ENCODE peak calls at places on chromosome 4, in six cellular contexts. O is sigmoid colon, Y is neural progenitor cell, M is MM.1S, Z is cardiac muscle cell, U is lower lobe of right lung. X is an unnamed sample. For H3K4me1, the result is how much of the 10 kb centered on the place peaks cover.

GRCh38 chr4:185805262-185805802 is 6.7 kb downstream of the SORBS2 start:
- DNase-seq in O (no peak), Y (no peak), M (no peak), Z (no peak), U (no peak), X (no peak)

GRCh38 chr4:56804551-56804950 is 16.9 kb downstream of the SPINK2 start:
- DNase-seq in O (no peak), Y (no peak), M (peak), Z (peak), U (no peak), X (no peak)

GRCh38 chr4:3827616-3828492 is 61.7 kb downstream of the ADRA2C start:
- DNase-seq in O (peak), Y (no peak), M (no peak), Z (peak), U (peak), X (peak)

GRCh38 chr4:125283702-125284279 is 31.0 kb upstream of the FAT4 start:
- DNase-seq in O (no peak), Y (peak), M (peak), Z (peak), U (no peak), X (no peak)

GRCh38 chr4:94909645-94910044 is 151.9 kb downstream of the BMPR1B start:
- DNase-seq in O (no peak), Y (no peak), M (no peak), Z (no peak), U (no peak), X (no peak)

GRCh38 chr4:146134761-146135160 is 40.8 kb upstream of the LSM6 start:
- DNase-seq in O (no peak), Y (peak), M (no peak), Z (peak), U (no peak), X (no peak)

GRCh38 chr4:189519189-189519588 is 421.5 kb upstream of the FRG1 start:
- DNase-seq in O (no peak), Y (no peak), M (no peak), Z (no peak), U (no peak), X (no peak)

GRCh38 chr4:38034986-38035882 is 75.0 kb downstream of the PTTG2 start:
- DNase-seq in O (no peak), Y (peak), M (peak), Z (peak), U (no peak), X (no peak)

GRCh38 chr4:808860-809570 is 16.9 kb downstream of the CPLX1 start:
- DNase-seq in O (no peak), Y (no peak), M (no peak), Z (peak), U (peak), X (no peak)

GRCh38 chr4:130073145-130073790 is 977.3 kb downstream of the C4orf33 start:
- DNase-seq in O (no peak), Y (no peak), M (no peak), Z (no peak), U (no peak), X (no peak)

GRCh38 chr4:136811496-136812077 is 720.7 kb downstream of the PCDH18 start:
- DNase-seq in O (no peak), Y (no peak), M (no peak), Z (no peak), U (no peak), X (no peak)

GRCh38 chr4:38385286-38386010 is 278.6 kb upstream of the KLF3 start:
- DNase-seq in O (no peak), Y (peak), M (no peak), Z (no peak), U (no peak), X (no peak)

GRCh38 chr4:26723216-26723615 is 137.4 kb upstream of the STIM2 start:
- DNase-seq in O (no peak), Y (no peak), M (no peak), Z (no peak), U (no peak), X (no peak)

GRCh38 chr4:158809611-158810486 is 41.0 kb downstream of the FNIP2 start:
- DNase-seq in O (no peak), Y (no peak), M (peak), Z (peak), U (no peak), X (peak)

GRCh38 chr4:174828845-174829701 is at the start of gene GLRA3:
- DNase-seq in O (no peak), Y (peak), M (peak), Z (peak), U (peak), X (peak)

GRCh38 chr4:112147697-112148096 is 2.4 kb downstream of the FAM241A start:
- DNase-seq in O (no peak), Y (no peak), M (no peak), Z (peak), U (no peak), X (no peak)

GRCh38 chr4:154779362-154779947 is 1.6 kb upstream of the RBM46 start:
- DNase-seq in O (no peak), Y (peak), M (peak), Z (peak), U (no peak), X (no peak)

GRCh38 chr4:125042031-125042430 is 272.7 kb upstream of the FAT4 start:
- DNase-seq in O (no peak), Y (no peak), M (no peak), Z (no peak), U (no peak), X (no peak)

GRCh38 chr4:24729041-24729730 is 66.2 kb upstream of the SOD3 start:
- DNase-seq in O (no peak), Y (no peak), M (no peak), Z (peak), U (no peak), X (no peak)

GRCh38 chr4:83677656-83678055 is 141.7 kb downstream of the GPAT3 start:
- DNase-seq in O (no peak), Y (no peak), M (no peak), Z (no peak), U (no peak), X (no peak)

GRCh38 chr4:143337600-143338287 is 1.1 kb downstream of the GAB1 start:
- DNase-seq in O (peak), Y (peak), M (peak), Z (peak), U (no peak), X (peak)

GRCh38 chr4:165635951-165636350 is 237.1 kb upstream of the TLL1 start:
- DNase-seq in O (no peak), Y (no peak), M (no peak), Z (no peak), U (no peak), X (no peak)

GRCh38 chr4:119623025-119623424 is 5.6 kb downstream of the PDE5A start:
- DNase-seq in O (no peak), Y (no peak), M (no peak), Z (peak), U (no peak), X (no peak)

GRCh38 chr4:122777846-122778501 is 45.5 kb downstream of the BBS12 start:
- DNase-seq in O (no peak), Y (no peak), M (no peak), Z (peak), U (no peak), X (no peak)

GRCh38 chr4:123976285-123976684 is 579.7 kb downstream of the SPRY1 start:
- DNase-seq in O (no peak), Y (peak), M (peak), Z (peak), U (no peak), X (no peak)

GRCh38 chr4:3310301-3311094 is 17.7 kb downstream of the RGS12 start:
- DNase-seq in O (no peak), Y (no peak), M (no peak), Z (no peak), U (no peak), X (no peak)

GRCh38 chr4:71004281-71004851 is 10.9 kb downstream of the DCK start:
- DNase-seq in O (no peak), Y (peak), M (peak), Z (no peak), U (no peak), X (no peak)

GRCh38 chr4:48131736-48132135 is 2.3 kb downstream of the TXK start:
- DNase-seq in O (no peak), Y (no peak), M (no peak), Z (no peak), U (no peak), X (no peak)

GRCh38 chr4:129362685-129363274 is 266.8 kb downstream of the C4orf33 start:
- DNase-seq in O (no peak), Y (peak), M (peak), Z (peak), U (no peak), X (no peak)

GRCh38 chr4:125313497-125313896 is 1.3 kb upstream of the FAT4 start:
- DNase-seq in O (peak), Y (peak), M (peak), Z (peak), U (no peak), X (peak)

GRCh38 chr4:138789796-138790195 is 225.8 kb upstream of the NOCT start:
- DNase-seq in O (no peak), Y (no peak), M (no peak), Z (no peak), U (no peak), X (no peak)

GRCh38 chr4:124711469-124712416 is 789 bp downstream of the ANKRD50 start:
- DNase-seq in O (peak), Y (peak), M (peak), Z (peak), U (peak), X (peak)

GRCh38 chr4:38967260-38968095 is 64.7 kb downstream of the TMEM156 start:
- DNase-seq in O (no peak), Y (no peak), M (no peak), Z (peak), U (no peak), X (no peak)

GRCh38 chr4:164799410-164799809 is 45.5 kb downstream of the SMIM31 start:
- DNase-seq in O (no peak), Y (peak), M (no peak), Z (no peak), U (no peak), X (no peak)

GRCh38 chr4:26860922-26861433 is 337 bp downstream of the STIM2 start:
- DNase-seq in O (peak), Y (peak), M (no peak), Z (peak), U (peak), X (peak)

GRCh38 chr4:98653006-98653405 is 5.4 kb downstream of the TSPAN5 start:
- DNase-seq in O (no peak), Y (no peak), M (no peak), Z (peak), U (no peak), X (no peak)

GRCh38 chr4:42205551-42205950 is 53.1 kb upstream of the BEND4 start:
- DNase-seq in O (no peak), Y (no peak), M (no peak), Z (no peak), U (no peak), X (no peak)

GRCh38 chr4:25448379-25449109 is 71.5 kb downstream of the ANAPC4 start:
- DNase-seq in O (peak), Y (peak), M (no peak), Z (peak), U (no peak), X (no peak)

GRCh38 chr4:21469438-21470032 is 479.0 kb downstream of the KCNIP4 start:
- DNase-seq in O (no peak), Y (peak), M (peak), Z (peak), U (no peak), X (no peak)

GRCh38 chr4:76250962-76251361 is 559 bp upstream of the FAM47E start:
- DNase-seq in O (no peak), Y (no peak), M (peak), Z (no peak), U (no peak), X (peak)

DNA sequence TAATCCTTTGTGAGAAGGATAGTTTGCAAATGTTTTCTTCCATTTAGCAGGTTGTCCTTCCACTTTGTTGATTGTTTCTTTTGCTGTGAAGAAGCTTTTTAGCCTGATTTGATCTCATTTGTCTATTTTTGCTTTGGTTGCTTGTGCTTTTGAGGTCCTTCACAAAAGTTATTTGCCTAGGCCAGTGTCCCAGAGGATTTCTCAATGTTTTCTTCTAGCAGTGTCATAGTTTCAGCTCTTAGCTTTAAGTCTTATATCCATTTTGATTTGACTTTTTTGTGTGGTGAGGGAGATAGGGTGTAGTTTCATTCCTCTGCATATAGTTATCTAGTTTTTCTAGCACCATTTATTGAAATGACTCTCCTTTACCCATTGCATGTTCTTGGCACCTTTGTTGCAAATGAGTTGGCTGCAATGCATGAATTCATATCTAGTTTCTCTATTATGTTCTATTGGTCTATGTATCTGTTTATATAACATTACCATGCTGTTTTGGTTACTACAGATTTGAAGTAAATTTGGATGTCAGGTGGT is 41.8 kb upstream of the ANTXR2 start:
- DNase-seq in O (no peak), Y (no peak), M (no peak), Z (no peak), U (no peak), X (no peak)
- H3K4me1 ChIP-seq in O (under half), Y (under half), M (under half), Z (under half), U (under half), X (under half)

DNA sequence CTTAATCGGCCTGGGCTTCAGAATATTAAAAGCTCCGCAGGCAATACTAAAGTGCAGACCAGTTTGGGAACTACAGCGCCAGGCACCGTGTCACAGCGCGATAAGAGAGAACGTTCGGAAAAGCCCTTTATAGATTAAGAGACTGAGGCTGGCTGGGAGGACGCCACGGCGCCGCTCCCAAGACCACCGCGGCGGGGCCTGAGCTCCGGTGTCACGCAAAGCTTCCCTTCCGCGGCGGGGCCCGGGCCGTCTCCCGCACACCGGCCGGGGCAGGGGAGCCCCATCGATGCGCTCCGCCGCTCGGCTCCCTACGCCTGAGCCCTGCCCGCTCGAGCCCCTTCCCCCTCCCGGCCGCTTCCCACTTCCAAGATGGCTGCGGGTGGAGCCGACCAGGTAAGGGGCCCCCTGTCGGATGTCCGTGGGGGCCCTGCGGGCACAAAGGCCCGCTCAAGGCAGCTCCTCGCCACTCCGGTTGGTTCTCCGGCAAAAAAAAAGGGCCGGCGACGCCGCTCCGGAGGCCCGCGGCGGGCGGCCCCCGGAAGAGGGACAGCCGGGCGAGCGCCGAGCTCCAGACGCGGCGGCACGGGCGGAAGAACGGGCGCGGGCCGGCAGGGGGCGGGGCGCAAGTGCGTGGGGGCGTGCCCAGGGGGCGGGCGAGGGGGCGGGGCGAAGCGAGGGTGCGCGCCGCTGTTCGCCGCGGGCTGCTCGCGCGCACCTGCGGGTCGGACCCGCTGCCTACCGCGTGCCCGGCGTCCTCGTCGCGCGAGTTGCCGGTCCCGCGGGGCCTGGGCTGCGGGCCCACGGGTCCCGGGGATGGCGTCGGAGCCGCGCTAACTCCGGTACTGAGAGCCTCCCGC is at the start of gene TBC1D14:
- DNase-seq in O (peak), Y (peak), M (peak), Z (peak), U (peak), X (peak)
- TF ChIP-seq CTCF in O (no peak), Y (peak), M (peak), Z (peak), U (peak), X (peak)

DNA sequence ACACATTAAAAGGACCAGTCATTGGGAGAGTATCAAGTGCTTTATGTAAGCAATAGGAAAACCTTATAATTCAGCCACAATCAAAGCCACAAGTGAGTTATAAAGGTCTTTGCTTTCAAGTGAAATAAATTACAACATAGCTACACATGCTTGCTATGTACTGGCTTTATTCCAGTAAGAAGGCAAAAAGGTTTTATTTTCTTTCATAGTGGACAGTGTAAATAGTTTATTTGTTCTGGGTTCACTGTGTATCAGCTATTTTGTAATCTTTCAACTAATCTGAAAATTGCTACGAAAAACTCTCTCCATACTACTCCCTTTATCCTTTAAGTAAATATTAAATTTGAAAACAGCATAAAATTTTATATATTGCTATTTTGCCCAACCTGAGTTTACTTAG is 691.4 kb downstream of the PCDH7 start:
- DNase-seq in O (no peak), Y (no peak), M (no peak), Z (no peak), U (no peak), X (no peak)
- H3K27ac ChIP-seq in O (no peak), Y (no peak), M (no peak), Z (no peak), U (no peak), X (no peak)

GRCh38 chr4:52592287-52592686 is 66.8 kb downstream of the USP46 start:
- DNase-seq in O (no peak), Y (no peak), M (no peak), Z (no peak), U (no peak), X (no peak)
- H3K4me1 ChIP-seq in O (under half), Y (under half), M (under half), Z (under half), U (under half), X (under half)

GRCh38 chr4:20095805-20096541 is 155.7 kb upstream of the SLIT2 start:
- DNase-seq in O (no peak), Y (no peak), M (no peak), Z (no peak), U (no peak), X (no peak)
- TF ChIP-seq CTCF in O (no peak), Y (no peak), M (no peak), Z (no peak), U (no peak), X (no peak)

GRCh38 chr4:147354271-147354670 is 126.6 kb upstream of the EDNRA start:
- DNase-seq in O (no peak), Y (no peak), M (no peak), Z (no peak), U (no peak), X (no peak)
- H3K27ac ChIP-seq in O (no peak), Y (no peak), M (no peak), Z (no peak), U (no peak), X (no peak)

GRCh38 chr4:5888222-5888701 is 4.6 kb downstream of the CRMP1 start:
- DNase-seq in O (no peak), Y (peak), M (no peak), Z (no peak), U (no peak), X (peak)
- H3K4me1 ChIP-seq in O (under half), Y (under half), M (under half), Z (under half), U (under half), X (under half)

GRCh38 chr4:81085979-81086378 is 55.5 kb downstream of the BMP3 start:
- DNase-seq in O (no peak), Y (no peak), M (no peak), Z (no peak), U (no peak), X (no peak)

GRCh38 chr4:81085291-81085690 is 54.8 kb downstream of the BMP3 start:
- DNase-seq in O (no peak), Y (no peak), M (no peak), Z (peak), U (no peak), X (no peak)

GRCh38 chr4:81084624-81085023 is 54.1 kb downstream of the BMP3 start:
- DNase-seq in O (no peak), Y (no peak), M (no peak), Z (peak), U (no peak), X (no peak)

GRCh38 chr4:81081156-81081555 is 50.6 kb downstream of the BMP3 start:
- DNase-seq in O (no peak), Y (no peak), M (no peak), Z (no peak), U (no peak), X (no peak)

GRCh38 chr4:81084029-81084428 is 53.5 kb downstream of the BMP3 start:
- DNase-seq in O (no peak), Y (no peak), M (no peak), Z (peak), U (no peak), X (no peak)
- TF ChIP-seq CTCF in O (no peak), Y (no peak), M (no peak), Z (peak), U (no peak), X (no peak)

GRCh38 chr4:86178216-86178615 is 181.6 kb downstream of the MAPK10 start:
- DNase-seq in O (no peak), Y (no peak), M (no peak), Z (no peak), U (no peak), X (no peak)

GRCh38 chr4:86184216-86184915 is 175.5 kb downstream of the MAPK10 start:
- DNase-seq in O (no peak), Y (no peak), M (no peak), Z (no peak), U (no peak), X (no peak)

GRCh38 chr4:86185659-86186058 is 174.2 kb downstream of the MAPK10 start:
- DNase-seq in O (no peak), Y (no peak), M (no peak), Z (no peak), U (no peak), X (no peak)

DNA sequence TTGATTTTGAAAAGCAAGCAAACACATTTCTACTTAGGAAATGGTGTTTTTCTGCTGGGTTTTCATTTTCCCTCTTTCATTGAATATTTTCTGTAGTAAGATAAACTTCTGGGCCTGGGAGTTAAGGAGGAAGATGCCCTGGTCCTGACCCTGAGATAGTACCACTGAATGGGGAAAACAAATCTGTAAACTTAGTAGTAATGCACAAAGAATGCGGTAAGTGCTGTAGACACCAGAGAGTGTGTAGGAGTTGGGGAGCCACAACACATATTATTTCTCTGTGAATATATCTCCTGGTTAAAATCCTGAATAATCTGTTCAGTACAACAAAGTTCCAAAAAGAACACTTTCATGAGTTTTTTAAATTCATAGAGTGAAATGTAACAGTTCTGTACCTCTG is 178.3 kb downstream of the MAPK10 start:
- DNase-seq in O (no peak), Y (no peak), M (no peak), Z (peak), U (no peak), X (no peak)
- H3K27ac ChIP-seq in O (no peak), Y (no peak), M (no peak), Z (no peak), U (no peak), X (no peak)

X was measured in upper lobe of left lung.